ENCODE peak calls at places on chromosomes 13 and 19, in nine cellular contexts. One of them, this sample, is unnamed. For H3K4me1, the result is how much of the 10 kb centered on the place peaks cover.

GRCh38 chr19:10189631-10190425 is 4.9 kb downstream of the DNMT1 start:
- DNase-seq in ovary: no peak
- DNase-seq in heart right ventricle: no peak
- DNase-seq in IMR-90: peak
- DNase-seq in hepatocyte: no peak
- DNase-seq in transverse colon: no peak
- DNase-seq in testis: no peak
- DNase-seq in OCI-LY7: no peak
- DNase-seq in foreskin keratinocyte: no peak
- DNase-seq in this sample: no peak

GRCh38 chr19:39544201-39544903 is 4.4 kb upstream of the EID2 start:
- DNase-seq in transverse colon: no peak
- DNase-seq in IMR-90: peak
- DNase-seq in foreskin keratinocyte: peak
- DNase-seq in ovary: no peak
- DNase-seq in testis: no peak
- DNase-seq in OCI-LY7: no peak
- DNase-seq in heart right ventricle: no peak
- DNase-seq in hepatocyte: no peak
- DNase-seq in this sample: no peak

GRCh38 chr13:31240921-31241320 is 41.1 kb downstream of the B3GLCT start:
- DNase-seq in transverse colon: no peak
- DNase-seq in hepatocyte: no peak
- DNase-seq in OCI-LY7: no peak
- DNase-seq in ovary: no peak
- DNase-seq in foreskin keratinocyte: no peak
- DNase-seq in heart right ventricle: no peak
- DNase-seq in IMR-90: no peak
- DNase-seq in testis: no peak
- DNase-seq in this sample: no peak

GRCh38 chr19:13877303-13877702 is 369 bp downstream of the NANOS3 start:
- DNase-seq in transverse colon: no peak
- DNase-seq in testis: no peak
- DNase-seq in ovary: no peak
- DNase-seq in heart right ventricle: no peak
- DNase-seq in IMR-90: no peak
- DNase-seq in hepatocyte: no peak
- DNase-seq in foreskin keratinocyte: no peak
- DNase-seq in OCI-LY7: no peak
- DNase-seq in this sample: no peak

GRCh38 chr19:56111601-56112312 is 9.3 kb downstream of the ZNF787 start:
- DNase-seq in foreskin keratinocyte: no peak
- DNase-seq in IMR-90: no peak
- DNase-seq in hepatocyte: no peak
- DNase-seq in heart right ventricle: peak
- DNase-seq in testis: peak
- DNase-seq in transverse colon: peak
- DNase-seq in OCI-LY7: no peak
- DNase-seq in ovary: no peak
- DNase-seq in this sample: no peak

GRCh38 chr13:26837102-26837501 is 76.5 kb upstream of the GPR12 start:
- DNase-seq in heart right ventricle: no peak
- DNase-seq in testis: no peak
- DNase-seq in OCI-LY7: no peak
- DNase-seq in ovary: no peak
- DNase-seq in IMR-90: no peak
- DNase-seq in hepatocyte: no peak
- DNase-seq in foreskin keratinocyte: no peak
- DNase-seq in transverse colon: no peak
- DNase-seq in this sample: no peak

GRCh38 chr19:10927691-10928562 is 512 bp downstream of the YIPF2 start:
- DNase-seq in transverse colon: no peak
- DNase-seq in heart right ventricle: no peak
- DNase-seq in ovary: no peak
- DNase-seq in hepatocyte: no peak
- DNase-seq in OCI-LY7: no peak
- DNase-seq in IMR-90: no peak
- DNase-seq in foreskin keratinocyte: no peak
- DNase-seq in testis: no peak
- DNase-seq in this sample: no peak

GRCh38 chr13:111006508-111007031 is 91.7 kb upstream of the ANKRD10 start:
- DNase-seq in testis: peak
- DNase-seq in hepatocyte: peak
- DNase-seq in IMR-90: peak
- DNase-seq in transverse colon: peak
- DNase-seq in heart right ventricle: peak
- DNase-seq in foreskin keratinocyte: no peak
- DNase-seq in OCI-LY7: no peak
- DNase-seq in ovary: peak
- DNase-seq in this sample: no peak

GRCh38 chr13:101911752-101912151 is 459.3 kb downstream of the ITGBL1 start:
- DNase-seq in ovary: no peak
- DNase-seq in IMR-90: no peak
- DNase-seq in hepatocyte: no peak
- DNase-seq in heart right ventricle: no peak
- DNase-seq in foreskin keratinocyte: no peak
- DNase-seq in testis: no peak
- DNase-seq in OCI-LY7: no peak
- DNase-seq in transverse colon: no peak
- DNase-seq in this sample: no peak

GRCh38 chr13:51618626-51619025 is 34.4 kb downstream of the WDFY2 start:
- DNase-seq in foreskin keratinocyte: peak
- DNase-seq in hepatocyte: no peak
- DNase-seq in OCI-LY7: no peak
- DNase-seq in heart right ventricle: no peak
- DNase-seq in IMR-90: no peak
- DNase-seq in ovary: no peak
- DNase-seq in testis: peak
- DNase-seq in transverse colon: no peak
- DNase-seq in this sample: no peak
- H3K4me1 ChIP-seq in foreskin keratinocyte: under half
- H3K4me1 ChIP-seq in hepatocyte: under half
- H3K4me1 ChIP-seq in OCI-LY7: under half
- H3K4me1 ChIP-seq in heart right ventricle: under half
- H3K4me1 ChIP-seq in IMR-90: under half
- H3K4me1 ChIP-seq in ovary: under half
- H3K4me1 ChIP-seq in testis: half or more
- H3K4me1 ChIP-seq in transverse colon: under half
- H3K4me1 ChIP-seq in this sample: under half

GRCh38 chr13:59532405-59532804 is 631.3 kb downstream of the DIAPH3 start:
- DNase-seq in heart right ventricle: no peak
- DNase-seq in hepatocyte: no peak
- DNase-seq in transverse colon: no peak
- DNase-seq in testis: no peak
- DNase-seq in IMR-90: no peak
- DNase-seq in OCI-LY7: no peak
- DNase-seq in ovary: no peak
- DNase-seq in foreskin keratinocyte: peak
- DNase-seq in this sample: no peak
- H3K4me1 ChIP-seq in heart right ventricle: under half
- H3K4me1 ChIP-seq in hepatocyte: under half
- H3K4me1 ChIP-seq in transverse colon: under half
- H3K4me1 ChIP-seq in testis: under half
- H3K4me1 ChIP-seq in IMR-90: under half
- H3K4me1 ChIP-seq in OCI-LY7: under half
- H3K4me1 ChIP-seq in ovary: under half
- H3K4me1 ChIP-seq in foreskin keratinocyte: under half
- H3K4me1 ChIP-seq in this sample: under half

GRCh38 chr19:35750167-35750566 is 1.8 kb downstream of the LIN37 start:
- DNase-seq in OCI-LY7: no peak
- DNase-seq in ovary: no peak
- DNase-seq in IMR-90: no peak
- DNase-seq in heart right ventricle: no peak
- DNase-seq in transverse colon: no peak
- DNase-seq in testis: no peak
- DNase-seq in hepatocyte: no peak
- DNase-seq in foreskin keratinocyte: no peak
- DNase-seq in this sample: no peak
- H3K4me1 ChIP-seq in OCI-LY7: under half
- H3K4me1 ChIP-seq in ovary: under half
- H3K4me1 ChIP-seq in IMR-90: under half
- H3K4me1 ChIP-seq in heart right ventricle: under half
- H3K4me1 ChIP-seq in transverse colon: under half
- H3K4me1 ChIP-seq in testis: under half
- H3K4me1 ChIP-seq in hepatocyte: under half
- H3K4me1 ChIP-seq in foreskin keratinocyte: under half
- H3K4me1 ChIP-seq in this sample: under half

DNA sequence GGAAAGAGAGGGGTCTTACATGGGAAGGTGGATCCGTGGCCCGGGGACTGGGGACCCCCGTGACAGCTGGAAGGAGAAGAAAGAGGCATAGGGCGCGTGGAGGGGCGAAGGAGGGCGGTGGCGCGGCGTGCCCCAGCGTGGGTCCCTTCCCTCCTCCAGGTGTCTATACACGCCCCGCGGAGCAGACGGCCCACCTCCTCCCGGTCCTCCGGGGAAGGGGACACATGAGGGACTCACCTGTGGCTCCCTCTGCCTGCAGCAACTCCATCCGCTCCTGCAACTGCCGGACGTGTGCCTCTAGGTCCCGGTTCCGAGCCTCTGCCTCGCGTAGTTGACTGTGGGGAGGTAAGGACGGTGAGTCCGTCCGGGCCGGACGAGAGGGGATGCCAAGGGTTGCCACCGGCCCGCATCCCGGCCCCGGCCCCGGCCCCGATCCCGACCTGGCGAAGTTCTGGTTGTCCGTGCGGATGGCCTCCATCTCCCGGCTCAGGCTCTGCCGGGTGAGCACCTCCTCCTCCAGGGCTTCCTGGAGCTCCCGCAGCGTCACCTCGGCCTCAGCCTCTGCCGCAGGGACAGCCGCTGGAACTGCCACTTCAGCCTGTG is 2.4 kb upstream of the SIX5 start:
- DNase-seq in testis: no peak
- DNase-seq in foreskin keratinocyte: no peak
- DNase-seq in heart right ventricle: no peak
- DNase-seq in IMR-90: no peak
- DNase-seq in hepatocyte: no peak
- DNase-seq in transverse colon: no peak
- DNase-seq in OCI-LY7: no peak
- DNase-seq in ovary: peak
- DNase-seq in this sample: no peak
- H3K4me1 ChIP-seq in testis: under half
- H3K4me1 ChIP-seq in foreskin keratinocyte: under half
- H3K4me1 ChIP-seq in heart right ventricle: under half
- H3K4me1 ChIP-seq in IMR-90: under half
- H3K4me1 ChIP-seq in hepatocyte: under half
- H3K4me1 ChIP-seq in transverse colon: under half
- H3K4me1 ChIP-seq in OCI-LY7: under half
- H3K4me1 ChIP-seq in ovary: under half
- H3K4me1 ChIP-seq in this sample: under half

DNA sequence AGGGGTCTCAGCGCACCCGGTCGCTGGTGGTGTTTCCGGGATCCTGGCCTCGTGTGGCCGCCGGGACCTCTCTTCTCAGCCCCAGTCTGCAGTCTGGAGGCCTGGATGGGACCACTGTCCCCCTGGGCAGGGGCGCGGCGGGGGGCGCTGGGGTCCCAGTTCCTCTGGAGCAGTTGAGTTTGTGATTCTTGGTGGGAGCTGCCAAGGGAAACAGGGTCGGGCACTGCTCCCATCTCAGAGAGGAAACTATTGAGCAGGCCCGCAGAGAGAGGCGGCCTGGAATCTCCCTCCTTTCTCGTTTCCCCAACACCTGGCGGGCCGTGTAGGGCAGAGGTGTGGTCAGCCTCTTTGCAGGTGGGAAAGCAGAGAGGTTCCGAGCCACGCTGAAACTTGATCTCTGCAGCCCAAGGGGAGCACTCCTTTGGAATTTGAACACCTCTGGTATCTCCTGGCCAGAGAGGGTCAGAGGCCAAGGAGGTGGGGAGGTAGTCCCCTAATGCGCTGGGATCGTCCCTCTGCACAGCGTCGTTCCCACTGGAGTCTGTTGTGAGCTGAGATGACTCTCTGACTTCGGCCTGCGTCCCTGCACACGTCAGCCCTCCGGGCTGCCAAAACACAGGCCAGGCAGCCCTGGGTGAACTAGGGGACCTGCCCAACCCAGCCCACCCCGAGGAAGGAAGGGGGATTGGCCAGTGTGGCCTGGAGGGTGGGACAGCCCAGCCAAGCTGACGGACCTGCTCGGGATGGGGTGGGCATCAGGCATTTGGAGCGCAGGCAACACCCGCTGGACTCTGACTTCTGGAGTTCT is 769 bp downstream of the PLEKHF1 start:
- DNase-seq in transverse colon: peak
- DNase-seq in IMR-90: peak
- DNase-seq in ovary: peak
- DNase-seq in heart right ventricle: peak
- DNase-seq in foreskin keratinocyte: no peak
- DNase-seq in testis: peak
- DNase-seq in hepatocyte: peak
- DNase-seq in OCI-LY7: no peak
- DNase-seq in this sample: no peak
- H3K4me1 ChIP-seq in transverse colon: half or more
- H3K4me1 ChIP-seq in IMR-90: under half
- H3K4me1 ChIP-seq in ovary: under half
- H3K4me1 ChIP-seq in heart right ventricle: half or more
- H3K4me1 ChIP-seq in foreskin keratinocyte: under half
- H3K4me1 ChIP-seq in testis: half or more
- H3K4me1 ChIP-seq in hepatocyte: under half
- H3K4me1 ChIP-seq in OCI-LY7: under half
- H3K4me1 ChIP-seq in this sample: under half

GRCh38 chr13:48429036-48429435 is 16.1 kb upstream of the LPAR6 start:
- DNase-seq in OCI-LY7: no peak
- DNase-seq in IMR-90: no peak
- DNase-seq in testis: no peak
- DNase-seq in foreskin keratinocyte: no peak
- DNase-seq in heart right ventricle: no peak
- DNase-seq in hepatocyte: no peak
- DNase-seq in transverse colon: no peak
- DNase-seq in ovary: no peak
- DNase-seq in this sample: no peak
- H3K4me1 ChIP-seq in OCI-LY7: under half
- H3K4me1 ChIP-seq in IMR-90: under half
- H3K4me1 ChIP-seq in testis: under half
- H3K4me1 ChIP-seq in foreskin keratinocyte: under half
- H3K4me1 ChIP-seq in heart right ventricle: under half
- H3K4me1 ChIP-seq in hepatocyte: under half
- H3K4me1 ChIP-seq in transverse colon: under half
- H3K4me1 ChIP-seq in ovary: under half
- H3K4me1 ChIP-seq in this sample: under half

GRCh38 chr13:95793018-95793555 is 116.1 kb downstream of the DNAJC3 start:
- DNase-seq in foreskin keratinocyte: peak
- DNase-seq in testis: no peak
- DNase-seq in OCI-LY7: no peak
- DNase-seq in IMR-90: no peak
- DNase-seq in hepatocyte: no peak
- DNase-seq in heart right ventricle: no peak
- DNase-seq in transverse colon: no peak
- DNase-seq in ovary: no peak
- DNase-seq in this sample: no peak
- H3K4me1 ChIP-seq in foreskin keratinocyte: under half
- H3K4me1 ChIP-seq in testis: under half
- H3K4me1 ChIP-seq in OCI-LY7: under half
- H3K4me1 ChIP-seq in IMR-90: under half
- H3K4me1 ChIP-seq in hepatocyte: under half
- H3K4me1 ChIP-seq in heart right ventricle: under half
- H3K4me1 ChIP-seq in transverse colon: under half
- H3K4me1 ChIP-seq in ovary: under half
- H3K4me1 ChIP-seq in this sample: under half

GRCh38 chr19:54279441-54279962 is 1.4 kb downstream of the LILRB2 start:
- DNase-seq in hepatocyte: no peak
- DNase-seq in OCI-LY7: no peak
- DNase-seq in testis: no peak
- DNase-seq in ovary: no peak
- DNase-seq in heart right ventricle: no peak
- DNase-seq in foreskin keratinocyte: no peak
- DNase-seq in IMR-90: no peak
- DNase-seq in transverse colon: no peak
- DNase-seq in this sample: no peak
- H3K4me1 ChIP-seq in hepatocyte: under half
- H3K4me1 ChIP-seq in OCI-LY7: under half
- H3K4me1 ChIP-seq in testis: under half
- H3K4me1 ChIP-seq in ovary: under half
- H3K4me1 ChIP-seq in heart right ventricle: under half
- H3K4me1 ChIP-seq in foreskin keratinocyte: under half
- H3K4me1 ChIP-seq in IMR-90: under half
- H3K4me1 ChIP-seq in transverse colon: under half
- H3K4me1 ChIP-seq in this sample: under half